ENCODE peak calls at places on chromosomes 2 and 18, in six cellular contexts. One of them, this sample, is unnamed.

GRCh38 chr18:4636957-4637356 is 181.8 kb upstream of the DLGAP1 start:
- DNase-seq in SIG-M5: no peak
- DNase-seq in activated effector memory CD4-positive, alpha-beta T cell treated with anti-CD3 and anti-CD28 coated beads, Interleukin-2, amount 50 U/mL, for 16 hours: no peak
- DNase-seq in activated CD4-positive, alpha-beta T cell treated with anti-CD3 and anti-CD28 coated beads for 4 hours: no peak
- DNase-seq in small intestine: no peak
- DNase-seq in ecto neural progenitor cell: no peak
- DNase-seq in this sample: no peak

GRCh38 chr2:220948579-220948978 is 623.5 kb downstream of the EPHA4 start:
- DNase-seq in SIG-M5: no peak
- DNase-seq in activated effector memory CD4-positive, alpha-beta T cell treated with anti-CD3 and anti-CD28 coated beads, Interleukin-2, amount 50 U/mL, for 16 hours: no peak
- DNase-seq in activated CD4-positive, alpha-beta T cell treated with anti-CD3 and anti-CD28 coated beads for 4 hours: no peak
- DNase-seq in small intestine: no peak
- DNase-seq in ecto neural progenitor cell: no peak
- DNase-seq in this sample: no peak

GRCh38 chr18:61435064-61435652 is 101.9 kb downstream of the CDH20 start:
- DNase-seq in SIG-M5: no peak
- DNase-seq in activated effector memory CD4-positive, alpha-beta T cell treated with anti-CD3 and anti-CD28 coated beads, Interleukin-2, amount 50 U/mL, for 16 hours: no peak
- DNase-seq in activated CD4-positive, alpha-beta T cell treated with anti-CD3 and anti-CD28 coated beads for 4 hours: no peak
- DNase-seq in small intestine: peak
- DNase-seq in ecto neural progenitor cell: no peak
- DNase-seq in this sample: no peak

GRCh38 chr2:65431417-65432226 is 777 bp downstream of the SPRED2 start:
- DNase-seq in SIG-M5: no peak
- DNase-seq in activated effector memory CD4-positive, alpha-beta T cell treated with anti-CD3 and anti-CD28 coated beads, Interleukin-2, amount 50 U/mL, for 16 hours: peak
- DNase-seq in activated CD4-positive, alpha-beta T cell treated with anti-CD3 and anti-CD28 coated beads for 4 hours: peak
- DNase-seq in small intestine: peak
- DNase-seq in ecto neural progenitor cell: peak
- DNase-seq in this sample: no peak

GRCh38 chr18:23825978-23826405 is 136.7 kb downstream of the LAMA3 start:
- DNase-seq in SIG-M5: no peak
- DNase-seq in activated effector memory CD4-positive, alpha-beta T cell treated with anti-CD3 and anti-CD28 coated beads, Interleukin-2, amount 50 U/mL, for 16 hours: no peak
- DNase-seq in activated CD4-positive, alpha-beta T cell treated with anti-CD3 and anti-CD28 coated beads for 4 hours: no peak
- DNase-seq in small intestine: no peak
- DNase-seq in ecto neural progenitor cell: no peak
- DNase-seq in this sample: peak

GRCh38 chr2:230666885-230667712 is 45.5 kb upstream of the CAB39 start:
- DNase-seq in SIG-M5: peak
- DNase-seq in activated effector memory CD4-positive, alpha-beta T cell treated with anti-CD3 and anti-CD28 coated beads, Interleukin-2, amount 50 U/mL, for 16 hours: no peak
- DNase-seq in activated CD4-positive, alpha-beta T cell treated with anti-CD3 and anti-CD28 coated beads for 4 hours: no peak
- DNase-seq in small intestine: no peak
- DNase-seq in ecto neural progenitor cell: no peak
- DNase-seq in this sample: no peak

GRCh38 chr2:37192551-37192950 is 3.7 kb upstream of the CEBPZOS start:
- DNase-seq in SIG-M5: no peak
- DNase-seq in activated effector memory CD4-positive, alpha-beta T cell treated with anti-CD3 and anti-CD28 coated beads, Interleukin-2, amount 50 U/mL, for 16 hours: no peak
- DNase-seq in activated CD4-positive, alpha-beta T cell treated with anti-CD3 and anti-CD28 coated beads for 4 hours: no peak
- DNase-seq in small intestine: no peak
- DNase-seq in ecto neural progenitor cell: no peak
- DNase-seq in this sample: no peak

GRCh38 chr18:58581265-58581664 is 47.6 kb downstream of the ALPK2 start:
- DNase-seq in SIG-M5: no peak
- DNase-seq in activated effector memory CD4-positive, alpha-beta T cell treated with anti-CD3 and anti-CD28 coated beads, Interleukin-2, amount 50 U/mL, for 16 hours: no peak
- DNase-seq in activated CD4-positive, alpha-beta T cell treated with anti-CD3 and anti-CD28 coated beads for 4 hours: no peak
- DNase-seq in small intestine: no peak
- DNase-seq in ecto neural progenitor cell: no peak
- DNase-seq in this sample: no peak

GRCh38 chr2:46376586-46377286 is 79.5 kb downstream of the EPAS1 start:
- DNase-seq in SIG-M5: no peak
- DNase-seq in activated effector memory CD4-positive, alpha-beta T cell treated with anti-CD3 and anti-CD28 coated beads, Interleukin-2, amount 50 U/mL, for 16 hours: no peak
- DNase-seq in activated CD4-positive, alpha-beta T cell treated with anti-CD3 and anti-CD28 coated beads for 4 hours: no peak
- DNase-seq in small intestine: no peak
- DNase-seq in ecto neural progenitor cell: peak
- DNase-seq in this sample: no peak

GRCh38 chr18:59359576-59359952 is 499 bp upstream of the LMAN1 start:
- DNase-seq in SIG-M5: no peak
- DNase-seq in activated effector memory CD4-positive, alpha-beta T cell treated with anti-CD3 and anti-CD28 coated beads, Interleukin-2, amount 50 U/mL, for 16 hours: no peak
- DNase-seq in activated CD4-positive, alpha-beta T cell treated with anti-CD3 and anti-CD28 coated beads for 4 hours: no peak
- DNase-seq in small intestine: no peak
- DNase-seq in ecto neural progenitor cell: no peak
- DNase-seq in this sample: no peak

GRCh38 chr18:63065172-63065571 is 254.4 kb downstream of the BCL2 start:
- DNase-seq in SIG-M5: no peak
- DNase-seq in activated effector memory CD4-positive, alpha-beta T cell treated with anti-CD3 and anti-CD28 coated beads, Interleukin-2, amount 50 U/mL, for 16 hours: no peak
- DNase-seq in activated CD4-positive, alpha-beta T cell treated with anti-CD3 and anti-CD28 coated beads for 4 hours: no peak
- DNase-seq in small intestine: no peak
- DNase-seq in ecto neural progenitor cell: no peak
- DNase-seq in this sample: no peak

GRCh38 chr18:8423051-8423558 is 186.1 kb upstream of the RAB12 start:
- DNase-seq in SIG-M5: no peak
- DNase-seq in activated effector memory CD4-positive, alpha-beta T cell treated with anti-CD3 and anti-CD28 coated beads, Interleukin-2, amount 50 U/mL, for 16 hours: no peak
- DNase-seq in activated CD4-positive, alpha-beta T cell treated with anti-CD3 and anti-CD28 coated beads for 4 hours: no peak
- DNase-seq in small intestine: no peak
- DNase-seq in ecto neural progenitor cell: no peak
- DNase-seq in this sample: no peak

GRCh38 chr18:31626409-31626808 is 34.7 kb downstream of the TTR start:
- DNase-seq in SIG-M5: no peak
- DNase-seq in activated effector memory CD4-positive, alpha-beta T cell treated with anti-CD3 and anti-CD28 coated beads, Interleukin-2, amount 50 U/mL, for 16 hours: no peak
- DNase-seq in activated CD4-positive, alpha-beta T cell treated with anti-CD3 and anti-CD28 coated beads for 4 hours: no peak
- DNase-seq in small intestine: no peak
- DNase-seq in ecto neural progenitor cell: no peak
- DNase-seq in this sample: no peak

GRCh38 chr2:54955674-54956391 is 94.4 kb downstream of the RTN4 start:
- DNase-seq in SIG-M5: no peak
- DNase-seq in activated effector memory CD4-positive, alpha-beta T cell treated with anti-CD3 and anti-CD28 coated beads, Interleukin-2, amount 50 U/mL, for 16 hours: no peak
- DNase-seq in activated CD4-positive, alpha-beta T cell treated with anti-CD3 and anti-CD28 coated beads for 4 hours: no peak
- DNase-seq in small intestine: peak
- DNase-seq in ecto neural progenitor cell: no peak
- DNase-seq in this sample: no peak

GRCh38 chr18:32310119-32310518 is 120.3 kb downstream of the MEP1B start:
- DNase-seq in SIG-M5: no peak
- DNase-seq in activated effector memory CD4-positive, alpha-beta T cell treated with anti-CD3 and anti-CD28 coated beads, Interleukin-2, amount 50 U/mL, for 16 hours: no peak
- DNase-seq in activated CD4-positive, alpha-beta T cell treated with anti-CD3 and anti-CD28 coated beads for 4 hours: no peak
- DNase-seq in small intestine: no peak
- DNase-seq in ecto neural progenitor cell: no peak
- DNase-seq in this sample: no peak

GRCh38 chr18:51125976-51126375 is 71.5 kb downstream of the MEX3C start:
- DNase-seq in SIG-M5: no peak
- DNase-seq in activated effector memory CD4-positive, alpha-beta T cell treated with anti-CD3 and anti-CD28 coated beads, Interleukin-2, amount 50 U/mL, for 16 hours: no peak
- DNase-seq in activated CD4-positive, alpha-beta T cell treated with anti-CD3 and anti-CD28 coated beads for 4 hours: no peak
- DNase-seq in small intestine: no peak
- DNase-seq in ecto neural progenitor cell: no peak
- DNase-seq in this sample: no peak

GRCh38 chr2:38835015-38835601 is 40.6 kb downstream of the DHX57 start:
- DNase-seq in SIG-M5: no peak
- DNase-seq in activated effector memory CD4-positive, alpha-beta T cell treated with anti-CD3 and anti-CD28 coated beads, Interleukin-2, amount 50 U/mL, for 16 hours: no peak
- DNase-seq in activated CD4-positive, alpha-beta T cell treated with anti-CD3 and anti-CD28 coated beads for 4 hours: peak
- DNase-seq in small intestine: peak
- DNase-seq in ecto neural progenitor cell: no peak
- DNase-seq in this sample: no peak

GRCh38 chr2:95309599-95309998 is 12.5 kb downstream of the KCNIP3 start:
- DNase-seq in SIG-M5: no peak
- DNase-seq in activated effector memory CD4-positive, alpha-beta T cell treated with anti-CD3 and anti-CD28 coated beads, Interleukin-2, amount 50 U/mL, for 16 hours: no peak
- DNase-seq in activated CD4-positive, alpha-beta T cell treated with anti-CD3 and anti-CD28 coated beads for 4 hours: no peak
- DNase-seq in small intestine: no peak
- DNase-seq in ecto neural progenitor cell: no peak
- DNase-seq in this sample: no peak

GRCh38 chr2:199940373-199940772 is 14.9 kb downstream of the TYW5 start:
- DNase-seq in SIG-M5: peak
- DNase-seq in activated effector memory CD4-positive, alpha-beta T cell treated with anti-CD3 and anti-CD28 coated beads, Interleukin-2, amount 50 U/mL, for 16 hours: no peak
- DNase-seq in activated CD4-positive, alpha-beta T cell treated with anti-CD3 and anti-CD28 coated beads for 4 hours: no peak
- DNase-seq in small intestine: no peak
- DNase-seq in ecto neural progenitor cell: no peak
- DNase-seq in this sample: no peak